ENCODE peak calls at places on chromosomes 1 and 21, in six cellular contexts. Y, G, T, S, Q and R are unnamed samples.

GRCh38 chr1:94395231-94395630 is 23.0 kb upstream of the ABCD3 start:
- DNase-seq in Y (no peak), G (no peak), T (no peak), S (no peak), Q (no peak), R (no peak)

GRCh38 chr1:193476748-193477147 is 290.3 kb upstream of the B3GALT2 start:
- DNase-seq in Y (no peak), G (no peak), T (no peak), S (no peak), Q (no peak), R (no peak)

GRCh38 chr1:5985250-5985649 is 7.0 kb downstream of the NPHP4 start:
- DNase-seq in Y (no peak), G (no peak), T (no peak), S (no peak), Q (no peak), R (no peak)

GRCh38 chr21:43609501-43610340 is 49.6 kb downstream of the HSF2BP start:
- DNase-seq in Y (peak), G (peak), T (no peak), S (peak), Q (peak), R (peak)

GRCh38 chr1:193264313-193265065 is 78.1 kb upstream of the B3GALT2 start:
- DNase-seq in Y (no peak), G (peak), T (no peak), S (no peak), Q (peak), R (no peak)

GRCh38 chr1:119047040-119047438 is 58.9 kb upstream of the TBX15 start:
- DNase-seq in Y (no peak), G (peak), T (no peak), S (no peak), Q (no peak), R (no peak)

GRCh38 chr1:47474278-47475193 is 36.7 kb downstream of the FOXD2 start:
- DNase-seq in Y (no peak), G (no peak), T (no peak), S (no peak), Q (no peak), R (no peak)

GRCh38 chr1:204267191-204267601 is 53.4 kb upstream of the GOLT1A start:
- DNase-seq in Y (no peak), G (no peak), T (no peak), S (no peak), Q (no peak), R (no peak)

GRCh38 chr1:70764747-70765146 is 282.9 kb downstream of the PTGER3 start:
- DNase-seq in Y (no peak), G (peak), T (no peak), S (no peak), Q (no peak), R (no peak)

GRCh38 chr1:13899856-13900255 is 199.9 kb downstream of the PRDM2 start:
- DNase-seq in Y (no peak), G (no peak), T (no peak), S (no peak), Q (no peak), R (peak)

GRCh38 chr1:79105499-79105898 is 99.0 kb upstream of the ADGRL4 start:
- DNase-seq in Y (no peak), G (peak), T (no peak), S (no peak), Q (peak), R (no peak)

GRCh38 chr1:174874337-174875053 is 125.3 kb upstream of the CACYBP start:
- DNase-seq in Y (no peak), G (no peak), T (no peak), S (no peak), Q (no peak), R (no peak)

GRCh38 chr1:115426990-115427389 is 88.9 kb upstream of the NGF start:
- DNase-seq in Y (no peak), G (no peak), T (no peak), S (no peak), Q (no peak), R (no peak)

GRCh38 chr1:168708698-168709406 is 20.2 kb downstream of the DPT start:
- DNase-seq in Y (no peak), G (no peak), T (no peak), S (no peak), Q (no peak), R (peak)

GRCh38 chr1:225921734-225922709 is 2.0 kb downstream of the PYCR2 start:
- DNase-seq in Y (no peak), G (no peak), T (no peak), S (no peak), Q (no peak), R (peak)

GRCh38 chr1:167293057-167293456 is 72.4 kb downstream of the POU2F1 start:
- DNase-seq in Y (no peak), G (no peak), T (no peak), S (no peak), Q (no peak), R (no peak)

GRCh38 chr1:167105150-167105840 is 11.4 kb downstream of the STYXL2 start:
- DNase-seq in Y (no peak), G (no peak), T (no peak), S (no peak), Q (no peak), R (peak)

GRCh38 chr1:12617901-12618660 is at the start of gene DHRS3:
- DNase-seq in Y (peak), G (peak), T (peak), S (peak), Q (peak), R (peak)

GRCh38 chr1:91872560-91873081 is 13.3 kb downstream of the TGFBR3 start:
- DNase-seq in Y (no peak), G (peak), T (peak), S (no peak), Q (no peak), R (peak)

GRCh38 chr1:28680141-28680540 is 11.6 kb downstream of the GMEB1 start:
- DNase-seq in Y (no peak), G (no peak), T (no peak), S (no peak), Q (peak), R (no peak)

GRCh38 chr1:235077571-235078479 is 50.8 kb downstream of the TOMM20 start:
- DNase-seq in Y (no peak), G (no peak), T (no peak), S (no peak), Q (no peak), R (no peak)

GRCh38 chr1:233635765-233636502 is 22.0 kb downstream of the KCNK1 start:
- DNase-seq in Y (no peak), G (peak), T (no peak), S (no peak), Q (peak), R (peak)

GRCh38 chr1:196438324-196438723 is 169.9 kb downstream of the KCNT2 start:
- DNase-seq in Y (no peak), G (peak), T (no peak), S (no peak), Q (no peak), R (no peak)

GRCh38 chr1:111959436-111959835 is 30.0 kb downstream of the KCND3 start:
- DNase-seq in Y (no peak), G (no peak), T (no peak), S (no peak), Q (no peak), R (no peak)

GRCh38 chr1:4605158-4605557 is 49.3 kb upstream of the AJAP1 start:
- DNase-seq in Y (no peak), G (no peak), T (no peak), S (no peak), Q (no peak), R (no peak)

GRCh38 chr1:65894738-65895605 is 102.3 kb downstream of the PDE4B start:
- DNase-seq in Y (no peak), G (no peak), T (no peak), S (no peak), Q (no peak), R (no peak)

GRCh38 chr1:54407201-54407956 is 1.2 kb upstream of the SSBP3 start:
- DNase-seq in Y (peak), G (peak), T (peak), S (peak), Q (peak), R (peak)

GRCh38 chr1:27491748-27492700 is 2.1 kb upstream of the WASF2 start:
- DNase-seq in Y (peak), G (peak), T (no peak), S (peak), Q (no peak), R (no peak)

GRCh38 chr21:45424854-45425795 is 20.2 kb downstream of the COL18A1 start:
- DNase-seq in Y (peak), G (no peak), T (no peak), S (no peak), Q (no peak), R (no peak)

GRCh38 chr1:234998174-234998741 is 130.4 kb downstream of the TOMM20 start:
- DNase-seq in Y (peak), G (peak), T (no peak), S (peak), Q (peak), R (peak)

GRCh38 chr1:58568271-58568860 is 8.7 kb downstream of the TACSTD2 start:
- DNase-seq in Y (no peak), G (no peak), T (no peak), S (no peak), Q (no peak), R (no peak)

GRCh38 chr1:33641099-33641830 is 168.8 kb downstream of the ZSCAN20 start:
- DNase-seq in Y (no peak), G (peak), T (no peak), S (no peak), Q (peak), R (peak)

GRCh38 chr1:236808564-236809130 is 13.6 kb downstream of the MTR start:
- DNase-seq in Y (no peak), G (no peak), T (no peak), S (no peak), Q (no peak), R (no peak)

GRCh38 chr1:199463521-199464127 is 563.9 kb upstream of the NR5A2 start:
- DNase-seq in Y (no peak), G (peak), T (peak), S (no peak), Q (peak), R (peak)
- TF ChIP-seq CTCF in Y (no peak), G (peak), T (peak), S (no peak), Q (peak), R (peak)

GRCh38 chr1:36306210-36306901 is at the start of gene SH3D21:
- DNase-seq in Y (peak), G (no peak), T (peak), S (peak), Q (no peak), R (peak)
- TF ChIP-seq CTCF in Y (no peak), G (no peak), T (no peak), S (no peak), Q (peak), R (peak)

GRCh38 chr21:37074546-37074945 is 1.5 kb downstream of the TTC3 start:
- DNase-seq in Y (no peak), G (no peak), T (no peak), S (no peak), Q (no peak), R (no peak)
- TF ChIP-seq CTCF in Y (no peak), G (no peak), T (no peak), S (no peak), Q (no peak), R (no peak)

GRCh38 chr21:14582934-14583628 is 37.0 kb upstream of the SAMSN1 start:
- DNase-seq in Y (no peak), G (no peak), T (no peak), S (no peak), Q (no peak), R (no peak)

GRCh38 chr21:14587266-14587665 is 41.2 kb upstream of the SAMSN1 start:
- DNase-seq in Y (no peak), G (no peak), T (no peak), S (no peak), Q (no peak), R (no peak)

GRCh38 chr21:14583629-14584251 is 37.6 kb upstream of the SAMSN1 start:
- DNase-seq in Y (no peak), G (no peak), T (no peak), S (no peak), Q (no peak), R (no peak)

GRCh38 chr21:14584357-14585095 is 38.4 kb upstream of the SAMSN1 start:
- DNase-seq in Y (no peak), G (no peak), T (no peak), S (no peak), Q (no peak), R (no peak)

DNA sequence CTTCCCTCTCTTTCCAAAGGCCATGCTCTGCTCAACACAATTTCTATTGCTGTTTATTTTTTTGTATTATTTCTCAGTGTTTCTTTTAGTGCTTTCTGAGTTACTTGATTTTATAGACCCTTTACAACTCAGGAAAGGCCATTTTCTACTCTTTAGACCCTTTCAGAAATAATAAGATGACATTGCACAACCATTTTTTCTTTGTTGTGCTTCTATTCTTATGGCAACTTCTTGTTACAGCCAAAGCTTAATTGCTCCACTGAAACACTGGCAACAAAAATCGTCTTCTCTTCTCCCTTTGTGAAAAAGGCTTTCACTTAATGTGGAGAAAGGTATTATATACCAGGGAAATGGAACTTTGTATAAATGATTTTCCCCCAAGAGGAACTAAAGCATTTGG is 39.0 kb upstream of the SAMSN1 start:
- DNase-seq in Y (no peak), G (no peak), T (no peak), S (no peak), Q (no peak), R (no peak)
- TF ChIP-seq CTCF in Y (no peak), G (no peak), T (no peak), S (no peak), Q (no peak), R (no peak)

DNA sequence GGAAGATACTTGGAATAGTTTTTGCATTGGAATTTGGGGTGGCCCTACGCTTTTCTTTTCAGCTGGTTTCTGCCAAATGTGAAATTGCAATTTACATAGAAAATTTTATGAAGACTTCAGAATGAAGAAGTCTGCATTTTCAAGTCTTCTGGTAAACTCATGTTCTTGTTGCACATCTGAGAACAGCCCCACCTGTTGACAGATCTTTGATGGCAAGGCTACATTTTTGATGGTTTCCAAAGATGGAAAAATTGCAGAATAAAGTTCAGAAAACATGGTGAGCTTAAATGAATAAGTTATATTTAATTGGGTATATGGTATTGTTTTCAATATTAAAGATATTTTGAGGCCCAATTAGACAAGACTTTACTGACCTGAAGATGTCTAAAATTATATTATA is 25.4 kb downstream of the OLFM3 start:
- DNase-seq in Y (no peak), G (no peak), T (no peak), S (no peak), Q (no peak), R (peak)
- TF ChIP-seq CTCF in Y (no peak), G (no peak), T (peak), S (no peak), Q (no peak), R (peak)

DNA sequence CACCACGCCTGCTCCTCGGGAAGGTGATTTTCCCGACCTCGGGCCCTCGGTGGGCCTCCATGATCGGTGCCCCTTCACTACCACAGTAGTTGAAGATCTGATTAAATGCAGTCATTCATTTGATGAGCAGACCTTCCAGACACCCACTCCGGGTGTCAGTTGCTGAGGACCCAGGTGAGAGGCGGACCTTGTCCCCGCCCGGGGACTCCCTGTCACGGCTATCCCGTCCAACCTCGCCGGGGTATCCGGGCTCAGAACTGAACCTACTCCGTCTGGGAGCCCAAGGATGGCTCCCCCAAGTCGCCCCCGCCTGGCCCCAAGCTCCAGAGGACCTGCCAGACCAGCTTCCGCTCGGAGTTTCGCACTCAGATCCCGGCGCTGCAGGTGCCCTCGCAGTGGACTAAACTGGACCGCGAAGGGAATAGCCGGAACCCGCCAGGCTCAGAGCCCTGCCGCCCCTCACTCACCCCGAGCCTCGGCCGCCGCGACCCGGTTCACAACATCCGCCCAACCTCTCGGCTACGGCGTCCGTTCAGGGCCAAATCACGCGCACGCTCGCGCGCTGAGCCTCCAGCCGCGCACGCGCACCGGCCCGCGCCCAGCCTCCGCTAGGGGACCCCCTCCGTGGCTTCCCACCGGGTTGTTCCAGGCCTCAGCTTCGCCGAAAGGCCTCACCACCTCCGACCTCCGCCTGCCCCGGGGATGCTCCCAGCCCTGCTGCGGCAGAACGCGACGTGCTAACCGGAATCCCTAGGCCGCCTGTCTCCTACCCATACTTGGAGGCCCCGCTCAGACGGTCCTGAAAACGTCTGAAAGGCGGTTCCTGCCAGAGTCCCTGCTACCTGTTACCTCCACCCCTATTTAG is 22.3 kb downstream of the RNU1-3 start:
- DNase-seq in Y (peak), G (peak), T (peak), S (peak), Q (peak), R (peak)
- TF ChIP-seq CTCF in Y (peak), G (peak), T (peak), S (peak), Q (peak), R (peak)